ENCODE peak calls at places on chromosome 3, in four cellular contexts. Z, K, Y and G are unnamed samples.

GRCh38 chr3:134896141-134896540 is 101.1 kb downstream of the EPHB1 start:
- DNase-seq in Y (no peak), K (no peak), Z (no peak), G (no peak)

GRCh38 chr3:104286645-104287044 is 1080.1 kb upstream of the ALCAM start:
- DNase-seq in Z (no peak), K (no peak), Y (no peak), G (no peak)

GRCh38 chr3:124813541-124813940 is 73.6 kb downstream of the ITGB5 start:
- DNase-seq in Y (no peak), K (no peak), Z (no peak), G (no peak)

GRCh38 chr3:56673781-56674457 is 9.1 kb downstream of the TASOR start:
- DNase-seq in K (no peak), Z (no peak), Y (no peak), G (no peak)

GRCh38 chr3:105885261-105885660 is 16.4 kb upstream of the CBLB start:
- DNase-seq in Y (peak; percentile 39), K (no peak), Z (no peak), G (no peak)

GRCh38 chr3:184715943-184716651 is 4.2 kb upstream of the MAGEF1 start:
- DNase-seq in Z (peak; percentile 76), Y (peak; percentile 56), K (no peak), G (no peak)

GRCh38 chr3:105285653-105286241 is 81.0 kb upstream of the ALCAM start:
- DNase-seq in K (no peak), Y (no peak), Z (no peak), G (no peak)

GRCh38 chr3:38454179-38454883 is 641 bp downstream of the ACVR2B start:
- DNase-seq in K (peak; percentile 91), Y (no peak), Z (no peak), G (no peak)

GRCh38 chr3:195699148-195699771 is 21.5 kb upstream of the MUC20 start:
- DNase-seq in Y (no peak), K (no peak), Z (no peak), G (no peak)

GRCh38 chr3:32398531-32398930 is 6.9 kb downstream of the CMTM7 start:
- DNase-seq in K (no peak), Y (no peak), Z (no peak), G (no peak)

GRCh38 chr3:29072626-29073025 is 208.2 kb upstream of the RBMS3 start:
- DNase-seq in K (no peak), Y (peak; percentile 12), Z (peak; percentile 17), G (peak; percentile 61)

GRCh38 chr3:50272911-50273688 is 4.2 kb downstream of the SEMA3B start:
- DNase-seq in Z (no peak), Y (peak; percentile 76), K (peak; percentile 99), G (peak; percentile 86)

GRCh38 chr3:85030052-85030451 is 71.3 kb downstream of the CADM2 start:
- DNase-seq in Z (no peak), Y (no peak), K (no peak), G (no peak)

GRCh38 chr3:35674451-35675109 is 35.3 kb downstream of the ARPP21 start:
- DNase-seq in Z (no peak), Y (no peak), K (no peak), G (no peak)

GRCh38 chr3:35675621-35676020 is 36.3 kb downstream of the ARPP21 start:
- DNase-seq in K (no peak), Y (no peak), Z (no peak), G (no peak)

GRCh38 chr3:35675206-35675605 is 35.9 kb downstream of the ARPP21 start:
- DNase-seq in Y (peak; percentile 9), Z (no peak), K (no peak), G (no peak)

GRCh38 chr3:35671483-35671882 is 32.2 kb downstream of the ARPP21 start:
- DNase-seq in Z (no peak), K (no peak), Y (no peak), G (no peak)

GRCh38 chr3:35673017-35673416 is 33.7 kb downstream of the ARPP21 start:
- DNase-seq in Y (no peak), K (no peak), Z (no peak), G (no peak)
- TF ChIP-seq CTCF in Y (no peak), K (no peak), Z (no peak), G (no peak)

GRCh38 chr3:47848599-47849117 is 45.7 kb downstream of the DHX30 start:
- DNase-seq in Y (no peak), K (peak; percentile 58), Z (no peak), G (no peak)
- H3K4me3 ChIP-seq in Y (no peak overlapping the region), K (no peak overlapping the region), Z (no peak overlapping the region), G (no peak overlapping the region)

DNA sequence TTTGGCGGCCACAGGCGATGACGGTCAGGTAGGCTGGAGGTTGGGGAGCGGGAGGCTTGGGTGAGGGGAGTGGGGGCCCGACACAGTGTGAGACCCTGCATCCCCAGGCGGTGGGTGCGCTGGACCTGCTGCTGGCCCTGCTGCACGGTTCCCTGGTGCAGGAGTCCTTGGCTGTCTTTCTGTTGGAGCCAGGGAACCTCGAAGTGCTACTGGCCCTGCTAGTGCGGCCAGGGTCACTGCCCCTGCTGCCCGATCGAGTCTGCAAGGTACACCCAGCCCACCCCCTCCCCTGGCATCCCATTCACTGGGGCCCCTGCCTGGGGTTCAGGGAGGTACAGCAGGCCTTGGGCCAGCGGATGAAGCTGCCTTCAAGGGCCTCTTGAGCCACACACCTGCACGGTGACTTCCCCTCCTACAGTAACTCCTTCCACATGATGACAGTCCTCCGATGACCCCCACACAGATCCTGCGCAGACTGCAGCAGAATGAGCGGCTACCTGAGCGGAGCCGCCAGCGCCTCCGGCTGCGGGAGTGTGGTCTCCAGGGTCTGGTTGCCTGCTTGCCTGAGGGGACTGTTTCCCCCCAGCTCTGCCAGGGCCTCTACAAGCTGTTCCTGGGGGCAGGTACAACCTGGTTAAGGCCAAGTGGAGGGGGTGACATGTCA is 19.5 kb downstream of the NBEAL2 start:
- DNase-seq in K (peak; percentile 85), Y (no peak), Z (no peak), G (no peak)
- TF ChIP-seq CTCF in K (no peak), Y (no peak), Z (no peak), G (no peak)

GRCh38 chr3:197460002-197460401 is 95.8 kb downstream of the BDH1 start:
- DNase-seq in Y (no peak), K (no peak), Z (no peak), G (no peak)

GRCh38 chr3:197458179-197458707 is 97.5 kb downstream of the BDH1 start:
- DNase-seq in Y (no peak), K (no peak), Z (no peak), G (no peak)

GRCh38 chr3:197458906-197459470 is 96.8 kb downstream of the BDH1 start:
- DNase-seq in Z (no peak), Y (no peak), K (no peak), G (no peak)

GRCh38 chr3:197454014-197454413 is 101.8 kb downstream of the BDH1 start:
- DNase-seq in Y (peak; percentile 31), K (no peak), Z (no peak), G (no peak)

GRCh38 chr3:197456271-197457091 is 99.3 kb downstream of the BDH1 start:
- DNase-seq in Z (peak; percentile 88), Y (peak; percentile 94), K (peak; percentile 98), G (peak; percentile 86)
- H3K4me3 ChIP-seq in Z (peak overlapping the region; percentile 45), Y (peak overlapping the region; percentile 42), K (peak overlapping the region; percentile 72), G (peak overlapping the region; percentile 34)

GRCh38 chr3:22172964-22173363 is 422.0 kb upstream of the ZNF385D start:
- DNase-seq in Y (no peak), K (no peak), Z (no peak), G (no peak)
- TF ChIP-seq CTCF in Y (no peak), K (no peak), Z (no peak), G (no peak)